ENCODE peak calls at places on chromosome 11, in four cellular contexts. T, E, Y and W are unnamed samples.

GRCh38 chr11:62466444-62466843 is 47.6 kb downstream of the SCGB1A1 start:
- DNase-seq in T (no peak), E (no peak), Y (peak), W (no peak)

GRCh38 chr11:33933607-33934006 is 41.7 kb upstream of the LMO2 start:
- DNase-seq in T (no peak), E (no peak), Y (no peak), W (no peak)

GRCh38 chr11:65616575-65617001 is 1.0 kb downstream of the PCNX3 start:
- DNase-seq in T (peak), E (no peak), Y (no peak), W (no peak)

GRCh38 chr11:59680287-59681154 is 11.7 kb upstream of the PATL1 start:
- DNase-seq in T (peak), E (peak), Y (peak), W (peak)

GRCh38 chr11:86508604-86509471 is 134.2 kb downstream of the CCDC81 start:
- DNase-seq in T (peak), E (no peak), Y (no peak), W (no peak)

GRCh38 chr11:108891909-108892511 is 227.1 kb downstream of the DDX10 start:
- DNase-seq in T (no peak), E (no peak), Y (no peak), W (no peak)

GRCh38 chr11:74070713-74071506 is 62.0 kb upstream of the UCP3 start:
- DNase-seq in T (no peak), E (no peak), Y (peak), W (no peak)

GRCh38 chr11:6926208-6927029 is at the start of gene ZNF215:
- DNase-seq in T (no peak), E (no peak), Y (peak), W (peak)

GRCh38 chr11:78392854-78393253 is 24.8 kb downstream of the GAB2 start:
- DNase-seq in T (no peak), E (no peak), Y (peak), W (no peak)

GRCh38 chr11:94803491-94803890 is 35.3 kb downstream of the AMOTL1 start:
- DNase-seq in T (no peak), E (no peak), Y (no peak), W (no peak)

GRCh38 chr11:429931-430456 is 11.8 kb downstream of the ANO9 start:
- DNase-seq in T (no peak), E (no peak), Y (no peak), W (no peak)

GRCh38 chr11:37817727-37818270 is 1219.8 kb upstream of the RAG2 start:
- DNase-seq in T (no peak), E (no peak), Y (no peak), W (no peak)

GRCh38 chr11:96256604-96257003 is 86.4 kb downstream of the MAML2 start:
- DNase-seq in T (no peak), E (no peak), Y (no peak), W (no peak)

GRCh38 chr11:22976146-22976545 is 115.9 kb upstream of the CCDC179 start:
- DNase-seq in T (no peak), E (no peak), Y (no peak), W (no peak)

GRCh38 chr11:1436468-1437030 is 46.8 kb downstream of the BRSK2 start:
- DNase-seq in T (no peak), E (no peak), Y (no peak), W (no peak)

GRCh38 chr11:73783483-73784020 is 4.1 kb upstream of the MRPL48 start:
- DNase-seq in T (peak), E (no peak), Y (peak), W (no peak)

GRCh38 chr11:206516-207212 is 535 bp downstream of the BET1L start:
- DNase-seq in T (no peak), E (no peak), Y (peak), W (peak)

GRCh38 chr11:102267602-102268001 is 49.7 kb upstream of the BIRC3 start:
- DNase-seq in T (no peak), E (no peak), Y (peak), W (peak)

GRCh38 chr11:17560281-17561110 is 13.4 kb downstream of the OTOG start:
- DNase-seq in T (no peak), E (no peak), Y (no peak), W (no peak)

GRCh38 chr11:57214494-57214893 is 22.6 kb downstream of the APLNR start:
- DNase-seq in T (no peak), E (no peak), Y (no peak), W (no peak)

GRCh38 chr11:67615455-67616430 is 9.0 kb downstream of the NDUFV1 start:
- DNase-seq in T (peak), E (no peak), Y (peak), W (no peak)

GRCh38 chr11:119025978-119026766 is 4.5 kb downstream of the SLC37A4 start:
- DNase-seq in T (no peak), E (no peak), Y (peak), W (no peak)

GRCh38 chr11:10273738-10274137 is 20.3 kb downstream of the SBF2 start:
- DNase-seq in T (no peak), E (no peak), Y (no peak), W (no peak)

GRCh38 chr11:19843106-19843505 is 130.5 kb downstream of the NAV2 start:
- DNase-seq in T (no peak), E (no peak), Y (no peak), W (no peak)

GRCh38 chr11:6022954-6023353 is 7.6 kb downstream of the OR56A1 start:
- DNase-seq in T (peak), E (peak), Y (peak), W (peak)

GRCh38 chr11:119376197-119376847 is 5.2 kb downstream of the USP2 start:
- DNase-seq in T (peak), E (no peak), Y (no peak), W (no peak)

GRCh38 chr11:69939551-69940245 is 120.5 kb upstream of the FGF3 start:
- DNase-seq in T (no peak), E (no peak), Y (no peak), W (peak)

GRCh38 chr11:108223449-108224149 is 732 bp downstream of the ATM start:
- DNase-seq in T (no peak), E (no peak), Y (peak), W (no peak)

GRCh38 chr11:1060885-1061616 is 13.6 kb upstream of the MUC2 start:
- DNase-seq in T (no peak), E (no peak), Y (no peak), W (peak)

GRCh38 chr11:35146074-35146521 is 7.1 kb downstream of the CD44 start:
- DNase-seq in T (no peak), E (peak), Y (no peak), W (no peak)

GRCh38 chr11:32870676-32871075 is 21.9 kb upstream of the QSER1 start:
- DNase-seq in T (no peak), E (no peak), Y (peak), W (no peak)

GRCh38 chr11:91047882-91048281 is 825.0 kb upstream of the CHORDC1 start:
- DNase-seq in T (no peak), E (no peak), Y (no peak), W (no peak)

DNA sequence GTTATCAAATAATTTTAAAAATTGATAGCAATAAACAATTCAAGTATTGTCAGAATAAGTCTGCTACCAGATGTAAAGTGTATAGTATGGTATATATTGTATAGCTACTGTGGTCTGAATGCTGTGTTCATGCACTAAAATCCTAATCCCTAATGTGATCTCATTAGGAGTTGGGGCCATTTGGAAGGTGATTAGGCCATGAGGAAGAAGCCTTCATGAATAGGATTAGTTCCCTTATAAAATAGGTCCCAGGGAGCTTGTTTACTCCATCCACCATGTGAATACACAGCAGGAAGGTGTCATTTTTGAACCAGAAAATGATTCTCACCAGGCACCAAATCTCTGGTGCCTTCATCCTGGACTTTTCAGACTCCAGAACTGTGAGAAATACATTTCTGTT is 363.0 kb upstream of the CNTN5 start:
- DNase-seq in T (no peak), E (no peak), Y (no peak), W (no peak)
- TF ChIP-seq EZH2 in T (no peak), E (no peak), Y (no peak), W (no peak)

DNA sequence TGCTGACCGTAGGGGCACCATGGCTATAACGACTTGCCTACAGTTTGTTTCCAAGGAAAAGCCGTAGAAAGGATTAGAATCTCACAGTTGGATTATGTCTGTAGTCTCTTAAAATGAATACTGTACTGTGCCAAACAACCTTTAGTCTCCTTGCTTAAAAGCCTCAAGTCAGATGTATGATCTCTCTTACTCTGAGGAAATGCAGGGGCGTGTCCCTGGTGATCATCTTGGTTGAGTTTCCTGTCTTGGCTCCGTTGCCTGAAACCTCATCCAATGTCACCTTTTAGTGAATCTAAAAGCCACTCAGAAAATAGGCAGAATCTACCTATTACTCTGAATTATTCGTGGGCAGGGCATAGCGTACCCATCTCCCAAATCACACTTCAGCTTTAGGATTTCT is 246.1 kb downstream of the ETS1 start:
- DNase-seq in T (no peak), E (no peak), Y (no peak), W (peak)
- TF ChIP-seq MYC in T (no peak), E (no peak), Y (no peak), W (no peak)

GRCh38 chr11:113473983-113474361 is 1.2 kb downstream of the DRD2 start:
- DNase-seq in T (no peak), E (no peak), Y (no peak), W (no peak)

GRCh38 chr11:113475160-113475761 is at the start of gene DRD2:
- DNase-seq in T (no peak), E (no peak), Y (no peak), W (no peak)

GRCh38 chr11:113476553-113476952 is 1.4 kb upstream of the DRD2 start:
- DNase-seq in T (no peak), E (no peak), Y (no peak), W (no peak)

GRCh38 chr11:113477321-113477720 is 2.1 kb upstream of the DRD2 start:
- DNase-seq in T (no peak), E (no peak), Y (peak), W (no peak)

DNA sequence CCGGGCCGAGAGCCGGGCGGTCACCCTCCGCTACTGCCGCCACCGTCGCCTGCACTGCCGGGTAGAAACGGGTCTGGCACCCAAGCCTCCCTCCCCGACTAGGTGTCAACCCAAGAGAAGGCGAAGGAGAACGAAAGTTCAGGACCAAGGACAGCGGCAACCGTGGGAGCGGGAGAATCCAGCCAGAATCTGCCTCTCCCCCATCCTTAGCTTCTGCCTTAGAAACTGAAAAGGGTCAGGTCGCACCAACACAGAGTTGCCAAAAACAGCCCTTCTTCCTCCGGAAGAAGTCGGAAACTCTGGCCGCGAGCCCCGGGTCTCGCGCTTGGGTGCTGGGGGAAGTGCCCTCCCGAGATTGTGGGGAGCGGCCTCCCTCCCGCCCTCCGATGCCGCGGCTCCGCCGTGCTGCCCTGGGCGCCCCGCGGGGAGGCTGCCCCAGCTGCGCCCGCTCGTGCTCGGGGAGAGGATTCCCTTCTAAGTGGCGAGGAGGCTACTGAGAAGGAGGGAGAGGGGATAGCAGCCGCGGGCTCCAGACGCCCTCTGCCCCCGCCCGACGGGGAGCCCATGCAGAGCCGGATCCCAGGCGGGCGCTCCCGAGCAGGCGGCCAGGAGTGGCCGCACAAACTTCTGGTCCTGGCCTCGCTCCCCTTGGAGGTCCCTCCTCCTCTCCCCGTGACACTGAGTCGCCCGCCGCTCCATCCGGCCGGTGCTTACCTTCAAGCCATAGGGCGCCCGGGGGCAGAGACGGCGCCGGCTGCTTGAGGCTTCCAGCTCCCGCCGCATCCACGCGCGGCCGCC is 637 bp downstream of the DRD2 start:
- DNase-seq in T (peak), E (no peak), Y (peak), W (peak)
- TF ChIP-seq EZH2 in T (no peak), E (no peak), Y (no peak), W (peak)

DNA sequence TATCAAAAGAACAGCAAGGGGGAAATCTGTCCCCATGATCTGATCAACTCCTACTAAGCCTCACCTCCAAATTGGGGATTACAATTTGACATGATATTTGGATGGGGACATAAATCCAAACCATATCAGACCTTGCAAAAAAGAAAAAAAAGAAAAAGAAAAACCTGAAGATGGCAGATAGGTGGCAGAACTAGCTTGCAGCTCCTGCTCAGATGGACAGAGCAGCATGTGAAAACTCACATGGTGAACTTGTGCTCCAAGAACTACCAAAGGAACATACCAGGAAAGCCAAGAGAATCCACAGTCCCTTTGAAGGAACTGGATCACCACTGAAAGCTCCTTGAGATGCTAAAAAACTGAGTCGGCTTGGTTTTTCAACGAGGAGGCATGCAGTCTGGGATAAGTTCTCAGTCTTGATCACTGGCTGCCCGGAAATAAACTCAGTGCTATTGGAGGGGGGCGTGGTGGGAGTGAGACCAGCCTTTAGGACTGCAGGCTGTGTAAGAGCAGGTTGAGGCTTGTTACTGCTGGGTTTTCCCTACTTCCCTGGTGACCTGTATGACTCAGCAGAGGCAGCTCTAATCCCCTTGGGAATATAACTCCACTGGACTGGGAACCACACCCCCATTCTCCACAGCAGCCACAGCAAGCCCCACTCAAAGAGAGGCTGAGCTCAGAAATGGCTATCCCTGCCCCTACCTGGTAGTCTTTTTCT is 358.3 kb upstream of the ARHGAP42 start:
- DNase-seq in T (no peak), E (no peak), Y (no peak), W (no peak)
- TF ChIP-seq MYC in T (no peak), E (no peak), Y (no peak), W (no peak)

GRCh38 chr11:44306469-44307244 is 3.3 kb downstream of the ALX4 start:
- DNase-seq in T (no peak), E (no peak), Y (no peak), W (no peak)

GRCh38 chr11:44305149-44305642 is 4.7 kb downstream of the ALX4 start:
- DNase-seq in T (no peak), E (no peak), Y (no peak), W (peak)

GRCh38 chr11:44303401-44303938 is 6.5 kb downstream of the ALX4 start:
- DNase-seq in T (no peak), E (no peak), Y (no peak), W (no peak)

GRCh38 chr11:44305643-44306468 is 4.1 kb downstream of the ALX4 start:
- DNase-seq in T (no peak), E (no peak), Y (no peak), W (peak)

GRCh38 chr11:44304091-44305084 is 5.6 kb downstream of the ALX4 start:
- DNase-seq in T (no peak), E (no peak), Y (no peak), W (peak)
- TF ChIP-seq EZH2 in T (no peak), E (no peak), Y (no peak), W (peak)

GRCh38 chr11:114348200-114349191 is 51.8 kb downstream of the C11orf71 start:
- DNase-seq in T (peak), E (no peak), Y (peak), W (peak)
- TF ChIP-seq MYC in T (no peak), E (no peak), Y (no peak), W (no peak)

DNA sequence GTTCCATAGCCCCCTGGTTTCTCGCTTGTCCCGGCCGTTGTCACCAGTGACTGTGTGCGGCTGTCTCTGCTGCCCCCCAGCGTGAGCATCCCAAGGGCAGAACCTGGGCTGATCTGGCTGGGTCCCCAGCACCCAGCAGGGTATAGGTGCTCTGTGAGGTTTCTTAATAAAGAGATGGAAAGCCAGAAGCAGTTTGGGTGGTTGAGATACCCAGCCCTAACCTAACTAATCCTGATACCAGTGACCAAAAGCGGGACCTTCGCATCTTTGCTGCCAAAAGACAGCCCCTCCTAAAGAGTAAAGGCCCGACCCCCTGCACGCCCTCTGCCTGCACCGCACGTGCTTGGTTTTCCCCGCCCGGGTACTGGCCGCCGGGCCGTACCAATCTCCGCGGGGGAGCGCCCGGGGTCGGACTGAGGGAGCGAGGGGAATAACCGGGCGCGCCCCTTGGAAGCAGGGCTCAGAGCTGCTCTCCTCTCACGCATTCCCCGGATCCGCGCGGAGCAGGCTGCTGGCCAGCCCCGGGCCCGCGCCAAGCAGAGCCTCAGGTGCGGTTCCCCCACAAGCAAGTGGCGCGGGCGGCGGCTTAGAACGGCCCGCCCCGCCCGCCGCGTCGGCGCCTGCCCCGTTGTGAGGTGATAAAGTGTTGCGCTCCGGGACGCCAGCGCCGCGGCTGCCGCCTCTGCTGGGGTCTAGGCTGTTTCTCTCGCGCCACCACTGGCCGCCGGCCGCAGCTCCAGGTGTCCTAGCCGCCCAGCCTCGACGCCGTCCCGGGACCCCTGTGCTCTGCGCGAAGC is at the start of gene DGAT2:
- DNase-seq in T (peak), E (peak), Y (peak), W (peak)
- TF ChIP-seq EZH2 in T (no peak), E (no peak), Y (no peak), W (no peak)

GRCh38 chr11:15893080-15893492 is 463.3 kb downstream of the SOX6 start:
- DNase-seq in T (no peak), E (no peak), Y (no peak), W (peak)
- TF ChIP-seq MYC in T (no peak), E (no peak), Y (no peak), W (no peak)